ENCODE peak calls at places on chromosomes 1 and 21, in nine cellular contexts. G is HCT116, W is AG04449, J is brain microvascular endothelial cell, N is A549, X is colonic mucosa, T is right lobe of liver, U is tibial nerve, A is lower lobe of right lung. L is an unnamed sample.

GRCh38 chr1:67700692-67701410 is 15.8 kb downstream of the GADD45A start:
- DNase-seq in G (peak), W (no peak), J (peak), N (peak), X (no peak), T (no peak), U (no peak), A (no peak), L (no peak)

GRCh38 chr1:162695687-162696086 is 63.4 kb downstream of the DDR2 start:
- DNase-seq in G (no peak), W (no peak), J (no peak), N (no peak), X (no peak), T (no peak), U (no peak), A (no peak), L (no peak)

GRCh38 chr1:177571485-177572076 is 398.3 kb downstream of the SEC16B start:
- DNase-seq in G (no peak), W (no peak), J (no peak), N (no peak), X (no peak), T (no peak), U (no peak), A (no peak), L (peak)

GRCh38 chr1:93666613-93667384 is 14.8 kb downstream of the BCAR3 start:
- DNase-seq in G (no peak), W (no peak), J (no peak), N (no peak), X (no peak), T (no peak), U (no peak), A (no peak), L (peak)

GRCh38 chr1:31426249-31426922 is 13.4 kb downstream of the SERINC2 start:
- DNase-seq in G (no peak), W (no peak), J (no peak), N (no peak), X (peak), T (no peak), U (no peak), A (no peak), L (no peak)

GRCh38 chr1:7755448-7755847 is 15.6 kb upstream of the VAMP3 start:
- DNase-seq in G (no peak), W (no peak), J (peak), N (no peak), X (no peak), T (no peak), U (no peak), A (no peak), L (no peak)

GRCh38 chr1:29279406-29279805 is 43.1 kb downstream of the PTPRU start:
- DNase-seq in G (no peak), W (no peak), J (no peak), N (no peak), X (no peak), T (no peak), U (no peak), A (no peak), L (no peak)

GRCh38 chr1:10179408-10179685 is 31.0 kb upstream of the KIF1B start:
- DNase-seq in G (no peak), W (no peak), J (no peak), N (no peak), X (no peak), T (no peak), U (no peak), A (no peak), L (no peak)

GRCh38 chr1:113391643-113392271 is 1.4 kb downstream of the MAGI3 start:
- DNase-seq in G (no peak), W (no peak), J (no peak), N (no peak), X (peak), T (no peak), U (no peak), A (no peak), L (no peak)

GRCh38 chr1:109834951-109835350 is 71.2 kb upstream of the EPS8L3 start:
- DNase-seq in G (no peak), W (no peak), J (no peak), N (no peak), X (no peak), T (no peak), U (no peak), A (no peak), L (no peak)

GRCh38 chr1:42206164-42206563 is 41.6 kb upstream of the GUCA2A start:
- DNase-seq in G (no peak), W (no peak), J (no peak), N (no peak), X (no peak), T (no peak), U (no peak), A (no peak), L (no peak)

GRCh38 chr1:15691434-15692032 is 7.4 kb downstream of the PLEKHM2 start:
- DNase-seq in G (no peak), W (no peak), J (no peak), N (no peak), X (no peak), T (no peak), U (no peak), A (no peak), L (no peak)

GRCh38 chr1:200115532-200115931 is 88.0 kb downstream of the NR5A2 start:
- DNase-seq in G (no peak), W (no peak), J (no peak), N (no peak), X (peak), T (no peak), U (no peak), A (no peak), L (no peak)

GRCh38 chr1:198272492-198272891 is 115.7 kb downstream of the NEK7 start:
- DNase-seq in G (no peak), W (no peak), J (no peak), N (no peak), X (no peak), T (no peak), U (no peak), A (no peak), L (no peak)

GRCh38 chr1:25733271-25733670 is 66.7 kb upstream of the SELENON start:
- DNase-seq in G (no peak), W (no peak), J (no peak), N (no peak), X (no peak), T (no peak), U (no peak), A (no peak), L (no peak)

GRCh38 chr1:182415789-182416188 is 15.3 kb upstream of the TEDDM1 start:
- DNase-seq in G (no peak), W (no peak), J (no peak), N (no peak), X (no peak), T (no peak), U (no peak), A (no peak), L (no peak)

GRCh38 chr1:228691926-228692325 is 43.4 kb upstream of the RHOU start:
- DNase-seq in G (peak), W (no peak), J (peak), N (peak), X (peak), T (no peak), U (no peak), A (no peak), L (no peak)

GRCh38 chr1:112704908-112705627 is 1.9 kb downstream of the RHOC start:
- DNase-seq in G (peak), W (peak), J (peak), N (peak), X (peak), T (peak), U (peak), A (peak), L (peak)

GRCh38 chr1:81327743-81328142 is 473.0 kb upstream of the ADGRL2 start:
- DNase-seq in G (no peak), W (no peak), J (no peak), N (no peak), X (no peak), T (no peak), U (no peak), A (no peak), L (no peak)

DNA sequence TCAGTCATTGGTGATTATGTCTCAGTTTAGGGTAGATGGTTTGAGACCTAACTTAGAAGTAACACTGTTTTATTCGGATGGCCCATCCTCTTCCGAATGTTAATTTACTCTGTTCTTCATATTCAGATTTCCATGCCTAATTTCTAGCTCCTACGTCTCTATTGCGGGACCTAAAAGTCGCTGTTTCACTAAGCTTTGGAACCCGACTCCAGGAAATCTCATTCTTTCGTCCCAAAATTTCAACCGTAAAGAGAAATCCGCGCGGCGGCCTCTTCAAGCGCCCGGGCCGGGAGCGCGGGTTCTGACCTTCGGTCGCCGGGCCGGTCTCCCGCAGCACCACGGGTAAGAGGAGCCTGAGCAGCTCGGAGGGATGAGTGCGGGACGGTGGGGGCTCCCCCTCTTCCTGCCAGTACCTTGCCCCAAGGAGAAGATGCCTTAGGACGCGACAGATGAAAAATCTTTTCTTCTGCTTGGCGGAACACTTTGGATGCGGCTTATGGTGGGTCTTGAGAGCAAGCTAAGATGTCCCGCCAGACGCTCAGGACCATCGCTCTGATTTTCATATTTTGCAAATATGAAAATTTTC is 128.7 kb downstream of the PPIAL4G start:
- DNase-seq in G (no peak), W (no peak), J (no peak), N (no peak), X (no peak), T (no peak), U (no peak), A (no peak), L (no peak)
- H3K4me3 ChIP-seq in G (no peak), W (no peak), J (peak), N (no peak), X (no peak), T (no peak), U (no peak), A (no peak), L (peak)

GRCh38 chr21:45138199-45139002 is 64.0 kb downstream of the ADARB1 start:
- DNase-seq in G (peak), W (no peak), J (peak), N (peak), X (peak), T (no peak), U (peak), A (peak), L (no peak)

GRCh38 chr21:45136500-45136899 is 62.1 kb downstream of the ADARB1 start:
- DNase-seq in G (no peak), W (no peak), J (no peak), N (no peak), X (no peak), T (no peak), U (no peak), A (no peak), L (no peak)

GRCh38 chr21:45135868-45136267 is 61.5 kb downstream of the ADARB1 start:
- DNase-seq in G (no peak), W (no peak), J (no peak), N (no peak), X (no peak), T (no peak), U (no peak), A (no peak), L (no peak)

GRCh38 chr21:45136927-45137611 is 62.7 kb downstream of the ADARB1 start:
- DNase-seq in G (peak), W (peak), J (peak), N (peak), X (peak), T (peak), U (peak), A (peak), L (no peak)

GRCh38 chr21:45137612-45137937 is 63.2 kb downstream of the ADARB1 start:
- DNase-seq in G (no peak), W (no peak), J (no peak), N (no peak), X (no peak), T (no peak), U (no peak), A (no peak), L (no peak)
- H3K4me3 ChIP-seq in G (no peak), W (no peak), J (no peak), N (no peak), X (no peak), T (no peak), U (no peak), A (no peak), L (no peak)

DNA sequence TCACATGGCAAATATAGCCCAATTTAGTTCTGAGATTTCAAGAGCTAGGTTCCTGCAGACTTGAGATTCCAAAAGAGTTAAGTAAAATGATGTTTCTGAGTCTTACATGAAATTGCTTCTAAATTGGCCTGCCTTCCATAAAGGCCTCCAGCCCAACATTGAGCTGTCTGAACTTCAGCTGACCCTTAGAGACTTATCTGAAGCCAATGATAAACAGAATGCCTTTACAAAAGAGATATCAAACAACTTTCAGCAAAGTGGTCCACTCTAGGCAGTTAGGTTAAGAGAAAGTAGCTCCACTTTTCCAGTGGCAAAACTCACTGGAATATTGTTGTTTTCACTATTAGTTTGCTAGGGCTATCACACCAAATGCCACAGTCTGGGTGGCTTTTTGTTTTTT is 6.3 kb upstream of the RC3H1 start:
- DNase-seq in G (no peak), W (no peak), J (no peak), N (no peak), X (no peak), T (no peak), U (no peak), A (no peak), L (no peak)
- H3K4me3 ChIP-seq in G (no peak), W (no peak), J (no peak), N (no peak), X (no peak), T (no peak), U (no peak), A (no peak), L (no peak)

DNA sequence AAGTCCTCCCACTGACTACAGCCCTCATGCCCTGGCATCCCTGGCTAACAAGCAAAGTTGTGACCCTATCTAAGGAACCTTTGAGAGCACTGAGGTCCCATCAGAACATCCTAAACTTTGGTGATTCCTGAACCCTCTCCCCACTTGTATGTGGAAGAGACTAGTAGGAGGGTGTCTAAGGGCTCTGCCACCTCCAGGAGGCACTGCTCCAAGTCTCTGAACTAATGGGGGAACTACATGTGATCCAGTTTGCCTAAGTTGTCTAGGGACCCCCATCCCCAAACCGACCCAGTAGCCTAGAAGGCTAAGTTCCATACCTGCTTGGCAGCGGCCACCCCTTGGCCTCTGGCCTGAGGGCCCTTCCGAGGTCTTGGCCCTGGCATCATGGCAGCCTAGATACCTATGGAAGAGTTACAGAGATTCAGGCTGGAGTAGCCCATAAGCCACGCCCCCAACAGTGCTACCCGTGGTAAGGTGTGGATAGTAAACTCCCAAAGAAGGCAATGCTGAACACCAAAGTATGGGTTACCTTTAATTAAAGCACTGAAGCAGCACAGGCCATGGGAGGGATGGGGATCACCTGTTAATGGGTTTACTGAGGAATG is 1.7 kb downstream of the CC2D1B start:
- DNase-seq in G (no peak), W (no peak), J (no peak), N (no peak), X (peak), T (no peak), U (no peak), A (no peak), L (no peak)
- H3K4me3 ChIP-seq in G (peak), W (no peak), J (peak), N (peak), X (no peak), T (no peak), U (no peak), A (peak), L (no peak)

GRCh38 chr1:160095382-160096105 is 2.9 kb downstream of the IGSF8 start:
- DNase-seq in G (no peak), W (no peak), J (no peak), N (no peak), X (no peak), T (no peak), U (no peak), A (no peak), L (no peak)
- H3K4me3 ChIP-seq in G (no peak), W (no peak), J (no peak), N (no peak), X (no peak), T (no peak), U (no peak), A (no peak), L (no peak)

L was measured in skeletal muscle cell.